ENCODE peak calls at places on chromosomes 7 and 10, in five cellular contexts. R is PC-9, N is transverse colon, G is cardiac fibroblast, Z is IMR-90. V is an unnamed sample.

GRCh38 chr7:68417659-68418058 is 1180.6 kb upstream of the AUTS2 start:
- DNase-seq in R (no peak), Z (no peak), G (peak; percentile 2), N (no peak), V (no peak)

GRCh38 chr10:79487296-79488194 is 24.8 kb upstream of the EIF5AL1 start:
- DNase-seq in N (peak; percentile 54), G (peak; percentile 47), R (no peak), Z (peak; percentile 66), V (no peak)

GRCh38 chr10:46175311-46175710 is 111.5 kb upstream of the ANTXRL start:
- DNase-seq in G (no peak), N (no peak), R (peak; percentile 37), Z (no peak), V (no peak)

GRCh38 chr7:30797294-30798040 is 26.2 kb downstream of the MINDY4 start:
- DNase-seq in N (no peak), R (no peak), G (no peak), Z (no peak), V (peak; percentile 42)

GRCh38 chr10:77560052-77560451 is 77.6 kb downstream of the KCNMA1 start:
- DNase-seq in Z (no peak), N (no peak), R (no peak), G (no peak), V (no peak)

GRCh38 chr7:134757938-134758337 is 21.5 kb upstream of the CALD1 start:
- DNase-seq in G (peak; percentile 58), R (no peak), Z (peak; percentile 78), N (no peak), V (no peak)

GRCh38 chr10:71521504-71522290 is 125.0 kb downstream of the CDH23 start:
- DNase-seq in N (no peak), Z (no peak), R (no peak), G (no peak), V (no peak)

GRCh38 chr10:69655868-69656555 is 26.0 kb downstream of the FAM241B start:
- DNase-seq in G (no peak), Z (no peak), N (no peak), R (no peak), V (no peak)

GRCh38 chr7:26180792-26181198 is 19.8 kb downstream of the HNRNPA2B1 start:
- DNase-seq in G (no peak), R (no peak), Z (no peak), N (no peak), V (no peak)

GRCh38 chr7:158123753-158124152 is 463.9 kb downstream of the PTPRN2 start:
- DNase-seq in Z (no peak), R (no peak), N (no peak), G (no peak), V (no peak)

GRCh38 chr10:65675236-65675635 is 1250.6 kb upstream of the LRRTM3 start:
- DNase-seq in G (no peak), R (no peak), N (peak; percentile 29), Z (no peak), V (no peak)

GRCh38 chr10:105647354-105647753 is 1006.3 kb downstream of the SORCS3 start:
- DNase-seq in Z (no peak), G (no peak), N (peak; percentile 54), R (no peak), V (no peak)

DNA sequence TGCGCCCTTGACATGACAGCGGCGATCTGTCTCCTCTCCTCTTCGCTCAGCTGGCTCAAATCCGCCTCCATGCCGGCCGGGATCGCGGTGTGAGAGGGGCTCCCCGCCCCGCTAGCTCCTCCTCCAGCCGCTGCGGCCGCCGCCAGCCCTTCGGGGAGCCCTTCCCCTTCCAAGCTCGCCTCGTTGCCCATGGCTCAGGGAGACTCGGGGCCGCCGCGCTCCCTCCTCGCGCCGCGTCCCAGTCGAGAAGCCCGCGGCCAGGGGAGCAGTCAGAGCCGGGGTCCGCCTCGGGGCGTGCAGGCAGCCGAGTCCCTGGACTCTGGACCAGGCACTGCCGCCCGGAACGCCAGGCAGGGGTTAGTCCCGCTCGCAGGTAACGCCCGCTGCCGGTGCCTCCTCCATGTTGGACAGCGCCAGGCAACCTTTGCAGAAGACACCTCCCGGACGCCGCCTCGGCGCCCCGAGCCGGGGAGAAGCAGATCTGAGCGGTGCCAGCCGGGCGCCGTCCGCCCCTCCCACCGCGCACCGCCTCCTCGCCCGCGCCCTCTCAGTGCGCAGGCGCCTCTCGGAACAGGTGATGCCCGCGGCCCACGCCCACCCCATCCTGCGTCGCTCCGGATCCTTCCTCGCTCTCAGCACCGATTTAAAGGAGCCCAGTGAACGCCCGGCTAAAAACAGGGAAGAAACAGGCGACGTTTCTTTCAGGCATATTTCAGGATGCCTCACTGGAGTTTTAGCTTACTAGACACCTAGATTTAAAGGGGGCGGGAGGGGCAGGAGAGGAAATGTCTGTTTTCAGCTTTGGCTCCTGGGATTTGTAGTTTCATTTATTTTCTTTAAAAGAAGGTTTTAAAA is at the start of gene PCLO:
- DNase-seq in G (peak; percentile 19), R (peak; percentile 87), N (peak; percentile 90), Z (peak; percentile 3), V (peak; percentile 92)
- TF ChIP-seq CTCF in G (no peak), R (no peak), N (no peak), Z (no peak), V (no peak)

DNA sequence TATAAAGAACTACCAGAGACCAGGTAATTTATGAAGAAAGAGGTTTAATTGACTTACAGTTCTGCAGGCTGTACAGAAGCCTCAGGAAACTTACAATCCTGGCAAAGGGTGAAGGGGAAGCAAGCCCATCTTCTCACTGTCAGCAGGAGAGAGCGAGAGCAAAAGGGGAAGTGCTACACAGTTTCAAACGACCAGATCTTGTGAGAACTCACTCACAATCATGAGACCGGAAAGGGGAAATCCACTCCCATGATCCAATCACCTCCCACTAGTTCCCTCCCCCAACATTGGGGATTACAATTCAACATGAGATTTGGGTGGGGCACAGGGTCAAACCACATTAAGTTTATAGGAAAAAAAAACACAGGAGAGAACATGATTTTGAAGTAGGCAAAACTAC is 222.1 kb upstream of the SHH start:
- DNase-seq in Z (no peak), R (no peak), G (no peak), N (no peak), V (peak; percentile 2)
- TF ChIP-seq CTCF in Z (no peak), R (no peak), G (no peak), N (no peak), V (no peak)

GRCh38 chr10:22253578-22253882 is 35.7 kb upstream of the EBLN1 start:
- DNase-seq in R (no peak), N (peak; percentile 35), Z (no peak), G (no peak), V (no peak)

GRCh38 chr10:22258471-22258870 is 40.7 kb upstream of the EBLN1 start:
- DNase-seq in N (no peak), Z (no peak), R (no peak), G (no peak), V (no peak)

GRCh38 chr10:22263106-22263505 is 45.3 kb upstream of the EBLN1 start:
- DNase-seq in G (no peak), Z (no peak), R (no peak), N (no peak), V (no peak)

DNA sequence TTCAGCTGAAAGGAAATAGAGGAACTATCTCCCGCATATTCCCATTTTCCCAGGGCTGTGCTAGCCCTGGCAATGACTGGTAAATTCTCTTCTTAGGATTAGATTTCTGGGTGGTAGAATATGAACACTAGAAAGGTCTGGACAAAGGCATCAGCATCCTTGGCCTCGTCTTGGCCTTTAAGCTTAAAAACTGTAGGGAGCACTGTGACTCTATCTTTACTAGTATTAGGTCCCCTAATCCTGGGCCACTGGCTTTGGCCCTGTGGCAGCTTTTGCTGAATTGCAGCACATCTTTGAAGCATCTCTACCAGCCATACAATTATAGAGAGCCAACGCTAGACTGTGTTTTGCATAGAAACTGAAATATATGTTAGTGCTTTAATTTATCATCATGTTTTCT is 41.5 kb upstream of the EBLN1 start:
- DNase-seq in R (no peak), G (peak; percentile 28), Z (no peak), N (no peak), V (no peak)
- TF ChIP-seq CTCF in R (no peak), G (no peak), Z (no peak), N (no peak), V (peak; percentile 27)

GRCh38 chr7:150404172-150404784 is 25.1 kb downstream of the ZNF775 start:
- DNase-seq in Z (no peak), G (no peak), R (no peak), N (peak; percentile 15), V (no peak)

GRCh38 chr7:150403376-150404171 is 24.4 kb downstream of the ZNF775 start:
- DNase-seq in Z (no peak), G (no peak), R (no peak), N (peak; percentile 15), V (no peak)

GRCh38 chr7:150406311-150406564 is 27.1 kb downstream of the ZNF775 start:
- DNase-seq in G (no peak), Z (no peak), N (peak; percentile 30), R (no peak), V (no peak)

GRCh38 chr7:150405584-150406310 is 26.6 kb downstream of the ZNF775 start:
- DNase-seq in R (no peak), Z (peak; percentile 27), N (peak; percentile 51), G (no peak), V (no peak)

GRCh38 chr7:150404785-150405583 is 25.9 kb downstream of the ZNF775 start:
- DNase-seq in N (peak; percentile 92), Z (peak; percentile 85), G (peak; percentile 89), R (peak; percentile 64), V (peak; percentile 95)
- TF ChIP-seq CTCF in N (no peak), Z (peak; percentile 33), G (no peak), R (peak; percentile 37), V (peak; percentile 24)

GRCh38 chr7:117312593-117312992 is 10.3 kb downstream of the WNT2 start:
- DNase-seq in G (peak; percentile 28), Z (peak; percentile 13), N (no peak), R (no peak), V (no peak)
- TF ChIP-seq CTCF in G (peak; percentile 34), Z (peak; percentile 48), N (no peak), R (peak; percentile 46), V (peak; percentile 61)

GRCh38 chr7:96417784-96418183 is 95.9 kb upstream of the SLC25A13 start:
- DNase-seq in R (no peak), Z (no peak), N (no peak), G (no peak), V (no peak)

GRCh38 chr7:96416599-96416998 is 94.7 kb upstream of the SLC25A13 start:
- DNase-seq in R (no peak), G (no peak), Z (no peak), N (no peak), V (no peak)

GRCh38 chr7:96414931-96415292 is 93.0 kb upstream of the SLC25A13 start:
- DNase-seq in N (peak; percentile 12), R (no peak), G (peak; percentile 59), Z (peak; percentile 30), V (no peak)

GRCh38 chr7:96418600-96418999 is 96.7 kb upstream of the SLC25A13 start:
- DNase-seq in Z (no peak), G (no peak), N (no peak), R (no peak), V (no peak)

DNA sequence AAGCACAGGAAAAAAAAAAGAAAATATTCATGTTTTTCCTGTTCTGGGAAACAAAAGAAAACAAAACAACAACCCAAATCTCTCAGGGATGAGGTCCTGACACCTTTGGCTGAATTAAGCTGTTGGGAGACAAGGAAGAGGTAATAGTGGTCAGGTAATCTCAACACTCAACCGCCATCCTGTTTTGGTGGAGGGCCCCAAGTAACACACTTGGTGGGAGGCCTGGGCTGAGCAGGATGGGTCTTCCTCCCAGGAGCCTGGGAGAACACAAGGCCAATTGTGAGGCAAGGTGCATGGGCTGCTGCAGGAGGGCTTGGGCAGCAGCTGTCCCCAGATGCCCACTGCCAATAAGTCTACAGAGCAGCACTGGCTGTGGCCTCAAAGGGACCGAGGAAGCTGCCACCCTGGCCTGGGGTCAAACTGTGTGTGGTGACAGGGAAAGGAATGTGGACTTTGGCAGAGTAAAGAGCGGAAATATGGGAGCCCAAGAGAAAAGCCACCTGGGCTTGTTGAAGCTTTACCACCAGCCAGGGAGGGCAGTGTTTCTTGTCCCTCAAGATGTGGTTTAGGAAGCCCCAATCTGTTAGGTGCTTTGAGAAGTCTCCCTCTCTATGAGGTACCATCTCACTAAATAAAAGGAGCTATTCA is 93.5 kb upstream of the SLC25A13 start:
- DNase-seq in Z (no peak), R (no peak), G (no peak), N (no peak), V (no peak)
- TF ChIP-seq CTCF in Z (no peak), R (no peak), G (no peak), N (no peak), V (no peak)